ENCODE peak calls at places on chromosomes 11 and 22, in ten cellular contexts. One of them, this sample, is unnamed.

GRCh38 chr11:128727320-128727719 is 33.4 kb downstream of the FLI1 start:
- DNase-seq in activated CD4-positive, alpha-beta T cell treated with anti-CD3 and anti-CD28 coated beads, Interleukin-2, amount 50 U/mL, for 24 hours: no peak
- DNase-seq in cardiac muscle cell: peak
- DNase-seq in GM20000: no peak
- DNase-seq in stimulated activated effector memory CD8-positive, alpha-beta T cell treated with anti-CD3 and anti-CD28 coated beads, Interleukin-12 subunit alpha, Interleukin-12 subunit beta, amount 100 ng/mL, for 72 hours: no peak
- DNase-seq in GM23248: no peak
- DNase-seq in RPMI7951: no peak
- DNase-seq in hypothalamus: no peak
- DNase-seq in HTR-8/SVneo: no peak
- DNase-seq in NCI-H2171 treated with DMSO at 0.1 percent for 48 hours: no peak
- DNase-seq in this sample: no peak

GRCh38 chr11:2862950-2863618 is 22.5 kb downstream of the CDKN1C start:
- DNase-seq in HTR-8/SVneo: no peak
- DNase-seq in GM20000: no peak
- DNase-seq in GM23248: peak
- DNase-seq in NCI-H2171 treated with DMSO at 0.1 percent for 48 hours: no peak
- DNase-seq in activated CD4-positive, alpha-beta T cell treated with anti-CD3 and anti-CD28 coated beads, Interleukin-2, amount 50 U/mL, for 24 hours: no peak
- DNase-seq in stimulated activated effector memory CD8-positive, alpha-beta T cell treated with anti-CD3 and anti-CD28 coated beads, Interleukin-12 subunit alpha, Interleukin-12 subunit beta, amount 100 ng/mL, for 72 hours: no peak
- DNase-seq in hypothalamus: no peak
- DNase-seq in RPMI7951: no peak
- DNase-seq in cardiac muscle cell: no peak
- DNase-seq in this sample: no peak

GRCh38 chr11:67031791-67032561 is 9.0 kb downstream of the SYT12 start:
- DNase-seq in activated CD4-positive, alpha-beta T cell treated with anti-CD3 and anti-CD28 coated beads, Interleukin-2, amount 50 U/mL, for 24 hours: no peak
- DNase-seq in GM23248: peak
- DNase-seq in stimulated activated effector memory CD8-positive, alpha-beta T cell treated with anti-CD3 and anti-CD28 coated beads, Interleukin-12 subunit alpha, Interleukin-12 subunit beta, amount 100 ng/mL, for 72 hours: no peak
- DNase-seq in cardiac muscle cell: no peak
- DNase-seq in GM20000: no peak
- DNase-seq in HTR-8/SVneo: peak
- DNase-seq in hypothalamus: no peak
- DNase-seq in NCI-H2171 treated with DMSO at 0.1 percent for 48 hours: no peak
- DNase-seq in RPMI7951: peak
- DNase-seq in this sample: no peak

GRCh38 chr11:130431337-130431773 is 2.9 kb upstream of the ADAMTS8 start:
- DNase-seq in GM20000: peak
- DNase-seq in HTR-8/SVneo: no peak
- DNase-seq in hypothalamus: peak
- DNase-seq in cardiac muscle cell: peak
- DNase-seq in GM23248: peak
- DNase-seq in activated CD4-positive, alpha-beta T cell treated with anti-CD3 and anti-CD28 coated beads, Interleukin-2, amount 50 U/mL, for 24 hours: peak
- DNase-seq in stimulated activated effector memory CD8-positive, alpha-beta T cell treated with anti-CD3 and anti-CD28 coated beads, Interleukin-12 subunit alpha, Interleukin-12 subunit beta, amount 100 ng/mL, for 72 hours: peak
- DNase-seq in NCI-H2171 treated with DMSO at 0.1 percent for 48 hours: peak
- DNase-seq in RPMI7951: peak
- DNase-seq in this sample: peak

GRCh38 chr22:46105494-46106278 is 44.6 kb upstream of the PPARA start:
- DNase-seq in RPMI7951: no peak
- DNase-seq in hypothalamus: no peak
- DNase-seq in cardiac muscle cell: no peak
- DNase-seq in GM20000: no peak
- DNase-seq in NCI-H2171 treated with DMSO at 0.1 percent for 48 hours: no peak
- DNase-seq in activated CD4-positive, alpha-beta T cell treated with anti-CD3 and anti-CD28 coated beads, Interleukin-2, amount 50 U/mL, for 24 hours: no peak
- DNase-seq in HTR-8/SVneo: no peak
- DNase-seq in GM23248: peak
- DNase-seq in stimulated activated effector memory CD8-positive, alpha-beta T cell treated with anti-CD3 and anti-CD28 coated beads, Interleukin-12 subunit alpha, Interleukin-12 subunit beta, amount 100 ng/mL, for 72 hours: no peak
- DNase-seq in this sample: no peak

GRCh38 chr11:110176366-110177056 is 83.3 kb downstream of the ZC3H12C start:
- DNase-seq in NCI-H2171 treated with DMSO at 0.1 percent for 48 hours: no peak
- DNase-seq in cardiac muscle cell: no peak
- DNase-seq in hypothalamus: no peak
- DNase-seq in stimulated activated effector memory CD8-positive, alpha-beta T cell treated with anti-CD3 and anti-CD28 coated beads, Interleukin-12 subunit alpha, Interleukin-12 subunit beta, amount 100 ng/mL, for 72 hours: peak
- DNase-seq in GM23248: peak
- DNase-seq in HTR-8/SVneo: peak
- DNase-seq in RPMI7951: peak
- DNase-seq in GM20000: no peak
- DNase-seq in activated CD4-positive, alpha-beta T cell treated with anti-CD3 and anti-CD28 coated beads, Interleukin-2, amount 50 U/mL, for 24 hours: no peak
- DNase-seq in this sample: no peak

GRCh38 chr11:102157219-102157618 is 47.0 kb downstream of the YAP1 start:
- DNase-seq in RPMI7951: peak
- DNase-seq in activated CD4-positive, alpha-beta T cell treated with anti-CD3 and anti-CD28 coated beads, Interleukin-2, amount 50 U/mL, for 24 hours: no peak
- DNase-seq in HTR-8/SVneo: no peak
- DNase-seq in GM23248: peak
- DNase-seq in hypothalamus: no peak
- DNase-seq in cardiac muscle cell: no peak
- DNase-seq in NCI-H2171 treated with DMSO at 0.1 percent for 48 hours: no peak
- DNase-seq in stimulated activated effector memory CD8-positive, alpha-beta T cell treated with anti-CD3 and anti-CD28 coated beads, Interleukin-12 subunit alpha, Interleukin-12 subunit beta, amount 100 ng/mL, for 72 hours: no peak
- DNase-seq in GM20000: no peak
- DNase-seq in this sample: peak

GRCh38 chr11:27660171-27660570 is 40.1 kb downstream of the BDNF start:
- DNase-seq in stimulated activated effector memory CD8-positive, alpha-beta T cell treated with anti-CD3 and anti-CD28 coated beads, Interleukin-12 subunit alpha, Interleukin-12 subunit beta, amount 100 ng/mL, for 72 hours: no peak
- DNase-seq in RPMI7951: no peak
- DNase-seq in activated CD4-positive, alpha-beta T cell treated with anti-CD3 and anti-CD28 coated beads, Interleukin-2, amount 50 U/mL, for 24 hours: no peak
- DNase-seq in hypothalamus: no peak
- DNase-seq in cardiac muscle cell: no peak
- DNase-seq in HTR-8/SVneo: no peak
- DNase-seq in NCI-H2171 treated with DMSO at 0.1 percent for 48 hours: no peak
- DNase-seq in GM23248: no peak
- DNase-seq in GM20000: no peak
- DNase-seq in this sample: no peak

GRCh38 chr22:21818487-21819182 is 48.8 kb downstream of the MAPK1 start:
- DNase-seq in cardiac muscle cell: no peak
- DNase-seq in RPMI7951: no peak
- DNase-seq in NCI-H2171 treated with DMSO at 0.1 percent for 48 hours: no peak
- DNase-seq in HTR-8/SVneo: no peak
- DNase-seq in hypothalamus: no peak
- DNase-seq in activated CD4-positive, alpha-beta T cell treated with anti-CD3 and anti-CD28 coated beads, Interleukin-2, amount 50 U/mL, for 24 hours: no peak
- DNase-seq in GM23248: no peak
- DNase-seq in stimulated activated effector memory CD8-positive, alpha-beta T cell treated with anti-CD3 and anti-CD28 coated beads, Interleukin-12 subunit alpha, Interleukin-12 subunit beta, amount 100 ng/mL, for 72 hours: no peak
- DNase-seq in GM20000: no peak
- DNase-seq in this sample: no peak

GRCh38 chr11:79362358-79362757 is 78.5 kb downstream of the TENM4 start:
- DNase-seq in RPMI7951: no peak
- DNase-seq in stimulated activated effector memory CD8-positive, alpha-beta T cell treated with anti-CD3 and anti-CD28 coated beads, Interleukin-12 subunit alpha, Interleukin-12 subunit beta, amount 100 ng/mL, for 72 hours: no peak
- DNase-seq in hypothalamus: no peak
- DNase-seq in GM20000: no peak
- DNase-seq in activated CD4-positive, alpha-beta T cell treated with anti-CD3 and anti-CD28 coated beads, Interleukin-2, amount 50 U/mL, for 24 hours: no peak
- DNase-seq in cardiac muscle cell: no peak
- DNase-seq in GM23248: no peak
- DNase-seq in NCI-H2171 treated with DMSO at 0.1 percent for 48 hours: no peak
- DNase-seq in HTR-8/SVneo: no peak
- DNase-seq in this sample: no peak

GRCh38 chr11:128776088-128776433 is 82.2 kb downstream of the FLI1 start:
- DNase-seq in GM23248: no peak
- DNase-seq in HTR-8/SVneo: no peak
- DNase-seq in cardiac muscle cell: no peak
- DNase-seq in stimulated activated effector memory CD8-positive, alpha-beta T cell treated with anti-CD3 and anti-CD28 coated beads, Interleukin-12 subunit alpha, Interleukin-12 subunit beta, amount 100 ng/mL, for 72 hours: peak
- DNase-seq in RPMI7951: no peak
- DNase-seq in activated CD4-positive, alpha-beta T cell treated with anti-CD3 and anti-CD28 coated beads, Interleukin-2, amount 50 U/mL, for 24 hours: no peak
- DNase-seq in GM20000: no peak
- DNase-seq in hypothalamus: no peak
- DNase-seq in NCI-H2171 treated with DMSO at 0.1 percent for 48 hours: no peak
- DNase-seq in this sample: no peak

GRCh38 chr22:24706050-24706449 is 68.5 kb downstream of the PIWIL3 start:
- DNase-seq in HTR-8/SVneo: no peak
- DNase-seq in hypothalamus: no peak
- DNase-seq in stimulated activated effector memory CD8-positive, alpha-beta T cell treated with anti-CD3 and anti-CD28 coated beads, Interleukin-12 subunit alpha, Interleukin-12 subunit beta, amount 100 ng/mL, for 72 hours: no peak
- DNase-seq in activated CD4-positive, alpha-beta T cell treated with anti-CD3 and anti-CD28 coated beads, Interleukin-2, amount 50 U/mL, for 24 hours: no peak
- DNase-seq in GM23248: no peak
- DNase-seq in NCI-H2171 treated with DMSO at 0.1 percent for 48 hours: no peak
- DNase-seq in cardiac muscle cell: no peak
- DNase-seq in GM20000: no peak
- DNase-seq in RPMI7951: no peak
- DNase-seq in this sample: no peak

GRCh38 chr22:50000587-50001387 is 11.8 kb downstream of the IL17REL start:
- DNase-seq in GM23248: no peak
- DNase-seq in activated CD4-positive, alpha-beta T cell treated with anti-CD3 and anti-CD28 coated beads, Interleukin-2, amount 50 U/mL, for 24 hours: no peak
- DNase-seq in HTR-8/SVneo: no peak
- DNase-seq in NCI-H2171 treated with DMSO at 0.1 percent for 48 hours: no peak
- DNase-seq in cardiac muscle cell: no peak
- DNase-seq in GM20000: no peak
- DNase-seq in RPMI7951: no peak
- DNase-seq in hypothalamus: no peak
- DNase-seq in stimulated activated effector memory CD8-positive, alpha-beta T cell treated with anti-CD3 and anti-CD28 coated beads, Interleukin-12 subunit alpha, Interleukin-12 subunit beta, amount 100 ng/mL, for 72 hours: no peak
- DNase-seq in this sample: no peak

GRCh38 chr11:102685311-102685710 is 20.3 kb downstream of the MMP27 start:
- DNase-seq in NCI-H2171 treated with DMSO at 0.1 percent for 48 hours: no peak
- DNase-seq in RPMI7951: no peak
- DNase-seq in hypothalamus: no peak
- DNase-seq in GM23248: peak
- DNase-seq in cardiac muscle cell: no peak
- DNase-seq in HTR-8/SVneo: no peak
- DNase-seq in GM20000: no peak
- DNase-seq in stimulated activated effector memory CD8-positive, alpha-beta T cell treated with anti-CD3 and anti-CD28 coated beads, Interleukin-12 subunit alpha, Interleukin-12 subunit beta, amount 100 ng/mL, for 72 hours: no peak
- DNase-seq in activated CD4-positive, alpha-beta T cell treated with anti-CD3 and anti-CD28 coated beads, Interleukin-2, amount 50 U/mL, for 24 hours: no peak
- DNase-seq in this sample: no peak

GRCh38 chr11:126479178-126479930 is 123.9 kb downstream of the ST3GAL4 start:
- DNase-seq in stimulated activated effector memory CD8-positive, alpha-beta T cell treated with anti-CD3 and anti-CD28 coated beads, Interleukin-12 subunit alpha, Interleukin-12 subunit beta, amount 100 ng/mL, for 72 hours: no peak
- DNase-seq in cardiac muscle cell: no peak
- DNase-seq in NCI-H2171 treated with DMSO at 0.1 percent for 48 hours: no peak
- DNase-seq in GM20000: no peak
- DNase-seq in RPMI7951: no peak
- DNase-seq in HTR-8/SVneo: no peak
- DNase-seq in hypothalamus: no peak
- DNase-seq in activated CD4-positive, alpha-beta T cell treated with anti-CD3 and anti-CD28 coated beads, Interleukin-2, amount 50 U/mL, for 24 hours: no peak
- DNase-seq in GM23248: no peak
- DNase-seq in this sample: no peak

GRCh38 chr11:64971421-64972233 is at the start of gene MAJIN:
- DNase-seq in stimulated activated effector memory CD8-positive, alpha-beta T cell treated with anti-CD3 and anti-CD28 coated beads, Interleukin-12 subunit alpha, Interleukin-12 subunit beta, amount 100 ng/mL, for 72 hours: peak
- DNase-seq in HTR-8/SVneo: no peak
- DNase-seq in activated CD4-positive, alpha-beta T cell treated with anti-CD3 and anti-CD28 coated beads, Interleukin-2, amount 50 U/mL, for 24 hours: peak
- DNase-seq in hypothalamus: peak
- DNase-seq in cardiac muscle cell: no peak
- DNase-seq in NCI-H2171 treated with DMSO at 0.1 percent for 48 hours: no peak
- DNase-seq in GM23248: peak
- DNase-seq in GM20000: peak
- DNase-seq in RPMI7951: peak
- DNase-seq in this sample: peak

GRCh38 chr11:57459112-57460016 is 964 bp upstream of the RTN4RL2 start:
- DNase-seq in HTR-8/SVneo: no peak
- DNase-seq in RPMI7951: no peak
- DNase-seq in GM20000: peak
- DNase-seq in cardiac muscle cell: peak
- DNase-seq in GM23248: peak
- DNase-seq in activated CD4-positive, alpha-beta T cell treated with anti-CD3 and anti-CD28 coated beads, Interleukin-2, amount 50 U/mL, for 24 hours: no peak
- DNase-seq in stimulated activated effector memory CD8-positive, alpha-beta T cell treated with anti-CD3 and anti-CD28 coated beads, Interleukin-12 subunit alpha, Interleukin-12 subunit beta, amount 100 ng/mL, for 72 hours: peak
- DNase-seq in NCI-H2171 treated with DMSO at 0.1 percent for 48 hours: peak
- DNase-seq in hypothalamus: no peak
- DNase-seq in this sample: no peak

GRCh38 chr22:41217553-41218157 is 12.5 kb downstream of the L3MBTL2 start:
- DNase-seq in RPMI7951: peak
- DNase-seq in HTR-8/SVneo: no peak
- DNase-seq in GM20000: peak
- DNase-seq in hypothalamus: peak
- DNase-seq in GM23248: peak
- DNase-seq in NCI-H2171 treated with DMSO at 0.1 percent for 48 hours: no peak
- DNase-seq in cardiac muscle cell: no peak
- DNase-seq in activated CD4-positive, alpha-beta T cell treated with anti-CD3 and anti-CD28 coated beads, Interleukin-2, amount 50 U/mL, for 24 hours: no peak
- DNase-seq in stimulated activated effector memory CD8-positive, alpha-beta T cell treated with anti-CD3 and anti-CD28 coated beads, Interleukin-12 subunit alpha, Interleukin-12 subunit beta, amount 100 ng/mL, for 72 hours: peak
- DNase-seq in this sample: peak

GRCh38 chr11:32231909-32232493 is 141.1 kb downstream of the RCN1 start:
- DNase-seq in hypothalamus: no peak
- DNase-seq in GM23248: peak
- DNase-seq in HTR-8/SVneo: peak
- DNase-seq in cardiac muscle cell: peak
- DNase-seq in activated CD4-positive, alpha-beta T cell treated with anti-CD3 and anti-CD28 coated beads, Interleukin-2, amount 50 U/mL, for 24 hours: no peak
- DNase-seq in stimulated activated effector memory CD8-positive, alpha-beta T cell treated with anti-CD3 and anti-CD28 coated beads, Interleukin-12 subunit alpha, Interleukin-12 subunit beta, amount 100 ng/mL, for 72 hours: no peak
- DNase-seq in NCI-H2171 treated with DMSO at 0.1 percent for 48 hours: peak
- DNase-seq in GM20000: peak
- DNase-seq in RPMI7951: peak
- DNase-seq in this sample: no peak

GRCh38 chr22:17638182-17638431 is 450 bp upstream of the BCL2L13 start:
- DNase-seq in GM23248: peak
- DNase-seq in cardiac muscle cell: no peak
- DNase-seq in GM20000: peak
- DNase-seq in NCI-H2171 treated with DMSO at 0.1 percent for 48 hours: peak
- DNase-seq in RPMI7951: no peak
- DNase-seq in hypothalamus: peak
- DNase-seq in activated CD4-positive, alpha-beta T cell treated with anti-CD3 and anti-CD28 coated beads, Interleukin-2, amount 50 U/mL, for 24 hours: no peak
- DNase-seq in HTR-8/SVneo: peak
- DNase-seq in stimulated activated effector memory CD8-positive, alpha-beta T cell treated with anti-CD3 and anti-CD28 coated beads, Interleukin-12 subunit alpha, Interleukin-12 subunit beta, amount 100 ng/mL, for 72 hours: no peak
- DNase-seq in this sample: no peak

GRCh38 chr11:69542314-69543168 is 61.1 kb downstream of the LINC01488 start:
- DNase-seq in cardiac muscle cell: no peak
- DNase-seq in activated CD4-positive, alpha-beta T cell treated with anti-CD3 and anti-CD28 coated beads, Interleukin-2, amount 50 U/mL, for 24 hours: no peak
- DNase-seq in GM23248: peak
- DNase-seq in NCI-H2171 treated with DMSO at 0.1 percent for 48 hours: no peak
- DNase-seq in RPMI7951: peak
- DNase-seq in GM20000: no peak
- DNase-seq in stimulated activated effector memory CD8-positive, alpha-beta T cell treated with anti-CD3 and anti-CD28 coated beads, Interleukin-12 subunit alpha, Interleukin-12 subunit beta, amount 100 ng/mL, for 72 hours: no peak
- DNase-seq in hypothalamus: no peak
- DNase-seq in HTR-8/SVneo: no peak
- DNase-seq in this sample: no peak

GRCh38 chr11:123741159-123741951 is at the start of gene ZNF202:
- DNase-seq in HTR-8/SVneo: peak
- DNase-seq in GM20000: peak
- DNase-seq in RPMI7951: peak
- DNase-seq in activated CD4-positive, alpha-beta T cell treated with anti-CD3 and anti-CD28 coated beads, Interleukin-2, amount 50 U/mL, for 24 hours: peak
- DNase-seq in stimulated activated effector memory CD8-positive, alpha-beta T cell treated with anti-CD3 and anti-CD28 coated beads, Interleukin-12 subunit alpha, Interleukin-12 subunit beta, amount 100 ng/mL, for 72 hours: peak
- DNase-seq in cardiac muscle cell: peak
- DNase-seq in GM23248: peak
- DNase-seq in NCI-H2171 treated with DMSO at 0.1 percent for 48 hours: peak
- DNase-seq in hypothalamus: peak
- DNase-seq in this sample: peak

GRCh38 chr11:104151404-104152204 is 12.3 kb downstream of the PDGFD start:
- DNase-seq in GM20000: no peak
- DNase-seq in cardiac muscle cell: no peak
- DNase-seq in stimulated activated effector memory CD8-positive, alpha-beta T cell treated with anti-CD3 and anti-CD28 coated beads, Interleukin-12 subunit alpha, Interleukin-12 subunit beta, amount 100 ng/mL, for 72 hours: no peak
- DNase-seq in GM23248: peak
- DNase-seq in RPMI7951: no peak
- DNase-seq in activated CD4-positive, alpha-beta T cell treated with anti-CD3 and anti-CD28 coated beads, Interleukin-2, amount 50 U/mL, for 24 hours: no peak
- DNase-seq in HTR-8/SVneo: no peak
- DNase-seq in hypothalamus: no peak
- DNase-seq in NCI-H2171 treated with DMSO at 0.1 percent for 48 hours: no peak
- DNase-seq in this sample: no peak

GRCh38 chr11:8261316-8261715 is 2.4 kb downstream of the LMO1 start:
- DNase-seq in HTR-8/SVneo: no peak
- DNase-seq in GM23248: no peak
- DNase-seq in RPMI7951: no peak
- DNase-seq in hypothalamus: no peak
- DNase-seq in stimulated activated effector memory CD8-positive, alpha-beta T cell treated with anti-CD3 and anti-CD28 coated beads, Interleukin-12 subunit alpha, Interleukin-12 subunit beta, amount 100 ng/mL, for 72 hours: no peak
- DNase-seq in GM20000: no peak
- DNase-seq in activated CD4-positive, alpha-beta T cell treated with anti-CD3 and anti-CD28 coated beads, Interleukin-2, amount 50 U/mL, for 24 hours: no peak
- DNase-seq in NCI-H2171 treated with DMSO at 0.1 percent for 48 hours: no peak
- DNase-seq in cardiac muscle cell: no peak
- DNase-seq in this sample: peak

GRCh38 chr11:2951235-2952110 is 22.3 kb upstream of the PHLDA2 start:
- DNase-seq in GM23248: peak
- DNase-seq in NCI-H2171 treated with DMSO at 0.1 percent for 48 hours: no peak
- DNase-seq in cardiac muscle cell: no peak
- DNase-seq in HTR-8/SVneo: no peak
- DNase-seq in stimulated activated effector memory CD8-positive, alpha-beta T cell treated with anti-CD3 and anti-CD28 coated beads, Interleukin-12 subunit alpha, Interleukin-12 subunit beta, amount 100 ng/mL, for 72 hours: no peak
- DNase-seq in hypothalamus: no peak
- DNase-seq in GM20000: no peak
- DNase-seq in activated CD4-positive, alpha-beta T cell treated with anti-CD3 and anti-CD28 coated beads, Interleukin-2, amount 50 U/mL, for 24 hours: no peak
- DNase-seq in RPMI7951: peak
- DNase-seq in this sample: no peak

GRCh38 chr22:35541254-35541748 is 670 bp downstream of the RASD2 start:
- DNase-seq in NCI-H2171 treated with DMSO at 0.1 percent for 48 hours: peak
- DNase-seq in stimulated activated effector memory CD8-positive, alpha-beta T cell treated with anti-CD3 and anti-CD28 coated beads, Interleukin-12 subunit alpha, Interleukin-12 subunit beta, amount 100 ng/mL, for 72 hours: no peak
- DNase-seq in GM23248: peak
- DNase-seq in GM20000: no peak
- DNase-seq in hypothalamus: no peak
- DNase-seq in cardiac muscle cell: peak
- DNase-seq in activated CD4-positive, alpha-beta T cell treated with anti-CD3 and anti-CD28 coated beads, Interleukin-2, amount 50 U/mL, for 24 hours: no peak
- DNase-seq in RPMI7951: no peak
- DNase-seq in HTR-8/SVneo: no peak
- DNase-seq in this sample: no peak

GRCh38 chr11:45450189-45450588 is 164.0 kb upstream of the SYT13 start:
- DNase-seq in GM20000: no peak
- DNase-seq in NCI-H2171 treated with DMSO at 0.1 percent for 48 hours: no peak
- DNase-seq in stimulated activated effector memory CD8-positive, alpha-beta T cell treated with anti-CD3 and anti-CD28 coated beads, Interleukin-12 subunit alpha, Interleukin-12 subunit beta, amount 100 ng/mL, for 72 hours: no peak
- DNase-seq in hypothalamus: no peak
- DNase-seq in activated CD4-positive, alpha-beta T cell treated with anti-CD3 and anti-CD28 coated beads, Interleukin-2, amount 50 U/mL, for 24 hours: no peak
- DNase-seq in GM23248: peak
- DNase-seq in HTR-8/SVneo: no peak
- DNase-seq in cardiac muscle cell: no peak
- DNase-seq in RPMI7951: peak
- DNase-seq in this sample: no peak

GRCh38 chr11:96854425-96854824 is 464.6 kb downstream of the JRKL start:
- DNase-seq in NCI-H2171 treated with DMSO at 0.1 percent for 48 hours: no peak
- DNase-seq in activated CD4-positive, alpha-beta T cell treated with anti-CD3 and anti-CD28 coated beads, Interleukin-2, amount 50 U/mL, for 24 hours: no peak
- DNase-seq in cardiac muscle cell: no peak
- DNase-seq in GM20000: no peak
- DNase-seq in RPMI7951: no peak
- DNase-seq in stimulated activated effector memory CD8-positive, alpha-beta T cell treated with anti-CD3 and anti-CD28 coated beads, Interleukin-12 subunit alpha, Interleukin-12 subunit beta, amount 100 ng/mL, for 72 hours: no peak
- DNase-seq in HTR-8/SVneo: no peak
- DNase-seq in GM23248: no peak
- DNase-seq in hypothalamus: no peak
- DNase-seq in this sample: no peak